ENCODE peak calls at places on chromosomes 3 and 15, in ten cellular contexts. One of them, this sample, is unnamed. For H3K4me1, the result is how much of the 10 kb centered on the place peaks cover.

GRCh38 chr3:14570864-14571263 is 30.7 kb upstream of the GRIP2 start:
- DNase-seq in CD8-positive, alpha-beta T cell: no peak
- DNase-seq in adipocyte: no peak
- DNase-seq in fibroblast of lung: no peak
- DNase-seq in IMR-90: no peak
- DNase-seq in small intestine: no peak
- DNase-seq in RWPE2: no peak
- DNase-seq in SJSA1: no peak
- DNase-seq in GM23248: no peak
- DNase-seq in psoas muscle: no peak
- DNase-seq in this sample: no peak

GRCh38 chr15:55990516-55990915 is 2.9 kb downstream of the NEDD4 start:
- DNase-seq in CD8-positive, alpha-beta T cell: no peak
- DNase-seq in adipocyte: no peak
- DNase-seq in fibroblast of lung: no peak
- DNase-seq in IMR-90: no peak
- DNase-seq in small intestine: no peak
- DNase-seq in RWPE2: no peak
- DNase-seq in SJSA1: no peak
- DNase-seq in GM23248: no peak
- DNase-seq in psoas muscle: no peak
- DNase-seq in this sample: no peak

GRCh38 chr15:41919201-41919820 is 25.5 kb upstream of the SPTBN5 start:
- DNase-seq in CD8-positive, alpha-beta T cell: no peak
- DNase-seq in adipocyte: no peak
- DNase-seq in fibroblast of lung: peak
- DNase-seq in IMR-90: no peak
- DNase-seq in small intestine: no peak
- DNase-seq in RWPE2: peak
- DNase-seq in SJSA1: no peak
- DNase-seq in GM23248: no peak
- DNase-seq in psoas muscle: no peak
- DNase-seq in this sample: no peak

GRCh38 chr3:174775603-174776002 is 83.5 kb upstream of the NAALADL2 start:
- DNase-seq in CD8-positive, alpha-beta T cell: no peak
- DNase-seq in adipocyte: peak
- DNase-seq in fibroblast of lung: no peak
- DNase-seq in IMR-90: peak
- DNase-seq in small intestine: no peak
- DNase-seq in RWPE2: no peak
- DNase-seq in SJSA1: no peak
- DNase-seq in GM23248: no peak
- DNase-seq in psoas muscle: no peak
- DNase-seq in this sample: no peak

GRCh38 chr3:16187213-16187790 is 12.8 kb downstream of the GALNT15 start:
- DNase-seq in CD8-positive, alpha-beta T cell: no peak
- DNase-seq in adipocyte: peak
- DNase-seq in fibroblast of lung: no peak
- DNase-seq in IMR-90: no peak
- DNase-seq in small intestine: no peak
- DNase-seq in RWPE2: no peak
- DNase-seq in SJSA1: no peak
- DNase-seq in GM23248: no peak
- DNase-seq in psoas muscle: no peak
- DNase-seq in this sample: no peak

GRCh38 chr3:111373861-111374260 is 168.1 kb upstream of the CD96 start:
- DNase-seq in CD8-positive, alpha-beta T cell: no peak
- DNase-seq in adipocyte: peak
- DNase-seq in fibroblast of lung: no peak
- DNase-seq in IMR-90: peak
- DNase-seq in small intestine: no peak
- DNase-seq in RWPE2: no peak
- DNase-seq in SJSA1: no peak
- DNase-seq in GM23248: peak
- DNase-seq in psoas muscle: no peak
- DNase-seq in this sample: no peak

GRCh38 chr3:28150465-28151206 is 90.8 kb upstream of the CMC1 start:
- DNase-seq in CD8-positive, alpha-beta T cell: no peak
- DNase-seq in adipocyte: peak
- DNase-seq in fibroblast of lung: no peak
- DNase-seq in IMR-90: no peak
- DNase-seq in small intestine: peak
- DNase-seq in RWPE2: no peak
- DNase-seq in SJSA1: no peak
- DNase-seq in GM23248: no peak
- DNase-seq in psoas muscle: no peak
- DNase-seq in this sample: no peak

GRCh38 chr15:48596841-48597240 is 48.7 kb downstream of the FBN1 start:
- DNase-seq in CD8-positive, alpha-beta T cell: no peak
- DNase-seq in adipocyte: no peak
- DNase-seq in fibroblast of lung: no peak
- DNase-seq in IMR-90: no peak
- DNase-seq in small intestine: no peak
- DNase-seq in RWPE2: no peak
- DNase-seq in SJSA1: no peak
- DNase-seq in GM23248: no peak
- DNase-seq in psoas muscle: no peak
- DNase-seq in this sample: no peak

GRCh38 chr3:126777366-126777765 is 73.3 kb downstream of the CHCHD6 start:
- DNase-seq in CD8-positive, alpha-beta T cell: no peak
- DNase-seq in adipocyte: no peak
- DNase-seq in fibroblast of lung: no peak
- DNase-seq in IMR-90: peak
- DNase-seq in small intestine: no peak
- DNase-seq in RWPE2: no peak
- DNase-seq in SJSA1: no peak
- DNase-seq in GM23248: no peak
- DNase-seq in psoas muscle: no peak
- DNase-seq in this sample: no peak

GRCh38 chr3:38039101-38039898 is at the start of gene DLEC1:
- DNase-seq in CD8-positive, alpha-beta T cell: peak
- DNase-seq in adipocyte: peak
- DNase-seq in fibroblast of lung: peak
- DNase-seq in IMR-90: peak
- DNase-seq in small intestine: peak
- DNase-seq in RWPE2: no peak
- DNase-seq in SJSA1: no peak
- DNase-seq in GM23248: no peak
- DNase-seq in psoas muscle: peak
- DNase-seq in this sample: peak

GRCh38 chr3:61378321-61378720 is 127.1 kb upstream of the FHIT start:
- DNase-seq in CD8-positive, alpha-beta T cell: no peak
- DNase-seq in adipocyte: no peak
- DNase-seq in fibroblast of lung: peak
- DNase-seq in IMR-90: no peak
- DNase-seq in small intestine: no peak
- DNase-seq in RWPE2: no peak
- DNase-seq in SJSA1: no peak
- DNase-seq in GM23248: no peak
- DNase-seq in psoas muscle: no peak
- DNase-seq in this sample: no peak

GRCh38 chr15:43514241-43515057 is 3.0 kb upstream of the MAP1A start:
- DNase-seq in CD8-positive, alpha-beta T cell: no peak
- DNase-seq in adipocyte: peak
- DNase-seq in fibroblast of lung: peak
- DNase-seq in IMR-90: peak
- DNase-seq in small intestine: no peak
- DNase-seq in RWPE2: no peak
- DNase-seq in SJSA1: no peak
- DNase-seq in GM23248: peak
- DNase-seq in psoas muscle: peak
- DNase-seq in this sample: no peak

GRCh38 chr3:30539772-30540171 is 66.6 kb upstream of the TGFBR2 start:
- DNase-seq in CD8-positive, alpha-beta T cell: no peak
- DNase-seq in adipocyte: no peak
- DNase-seq in fibroblast of lung: peak
- DNase-seq in IMR-90: peak
- DNase-seq in small intestine: no peak
- DNase-seq in RWPE2: no peak
- DNase-seq in SJSA1: no peak
- DNase-seq in GM23248: peak
- DNase-seq in psoas muscle: no peak
- DNase-seq in this sample: no peak

GRCh38 chr3:142563491-142563997 is 15.0 kb downstream of the ATR start:
- DNase-seq in CD8-positive, alpha-beta T cell: no peak
- DNase-seq in adipocyte: no peak
- DNase-seq in fibroblast of lung: no peak
- DNase-seq in IMR-90: no peak
- DNase-seq in small intestine: no peak
- DNase-seq in RWPE2: no peak
- DNase-seq in SJSA1: no peak
- DNase-seq in GM23248: no peak
- DNase-seq in psoas muscle: no peak
- DNase-seq in this sample: no peak

GRCh38 chr3:16373270-16373785 is 108.3 kb downstream of the OXNAD1 start:
- DNase-seq in CD8-positive, alpha-beta T cell: no peak
- DNase-seq in adipocyte: no peak
- DNase-seq in fibroblast of lung: no peak
- DNase-seq in IMR-90: no peak
- DNase-seq in small intestine: no peak
- DNase-seq in RWPE2: no peak
- DNase-seq in SJSA1: no peak
- DNase-seq in GM23248: no peak
- DNase-seq in psoas muscle: no peak
- DNase-seq in this sample: no peak

GRCh38 chr3:83849331-83849730 is 1109.5 kb upstream of the CADM2 start:
- DNase-seq in CD8-positive, alpha-beta T cell: no peak
- DNase-seq in adipocyte: no peak
- DNase-seq in fibroblast of lung: no peak
- DNase-seq in IMR-90: no peak
- DNase-seq in small intestine: no peak
- DNase-seq in RWPE2: no peak
- DNase-seq in SJSA1: no peak
- DNase-seq in GM23248: no peak
- DNase-seq in psoas muscle: no peak
- DNase-seq in this sample: no peak

GRCh38 chr3:65013053-65013452 is 325.3 kb upstream of the ADAMTS9 start:
- DNase-seq in CD8-positive, alpha-beta T cell: no peak
- DNase-seq in adipocyte: no peak
- DNase-seq in fibroblast of lung: no peak
- DNase-seq in IMR-90: no peak
- DNase-seq in small intestine: no peak
- DNase-seq in RWPE2: no peak
- DNase-seq in SJSA1: no peak
- DNase-seq in GM23248: no peak
- DNase-seq in psoas muscle: no peak
- DNase-seq in this sample: no peak

GRCh38 chr3:32835049-32835371 is 17.2 kb downstream of the TRIM71 start:
- DNase-seq in CD8-positive, alpha-beta T cell: no peak
- DNase-seq in adipocyte: no peak
- DNase-seq in fibroblast of lung: no peak
- DNase-seq in IMR-90: no peak
- DNase-seq in small intestine: no peak
- DNase-seq in RWPE2: no peak
- DNase-seq in SJSA1: no peak
- DNase-seq in GM23248: no peak
- DNase-seq in psoas muscle: no peak
- DNase-seq in this sample: no peak

GRCh38 chr3:32831062-32831461 is 13.3 kb downstream of the TRIM71 start:
- DNase-seq in CD8-positive, alpha-beta T cell: no peak
- DNase-seq in adipocyte: no peak
- DNase-seq in fibroblast of lung: no peak
- DNase-seq in IMR-90: no peak
- DNase-seq in small intestine: no peak
- DNase-seq in RWPE2: no peak
- DNase-seq in SJSA1: no peak
- DNase-seq in GM23248: no peak
- DNase-seq in psoas muscle: no peak
- DNase-seq in this sample: no peak

GRCh38 chr3:32836601-32837000 is 18.8 kb downstream of the TRIM71 start:
- DNase-seq in CD8-positive, alpha-beta T cell: no peak
- DNase-seq in adipocyte: no peak
- DNase-seq in fibroblast of lung: no peak
- DNase-seq in IMR-90: no peak
- DNase-seq in small intestine: no peak
- DNase-seq in RWPE2: no peak
- DNase-seq in SJSA1: no peak
- DNase-seq in GM23248: no peak
- DNase-seq in psoas muscle: no peak
- DNase-seq in this sample: no peak

GRCh38 chr3:32835943-32836342 is 18.1 kb downstream of the TRIM71 start:
- DNase-seq in CD8-positive, alpha-beta T cell: no peak
- DNase-seq in adipocyte: no peak
- DNase-seq in fibroblast of lung: no peak
- DNase-seq in IMR-90: no peak
- DNase-seq in small intestine: no peak
- DNase-seq in RWPE2: no peak
- DNase-seq in SJSA1: no peak
- DNase-seq in GM23248: no peak
- DNase-seq in psoas muscle: no peak
- DNase-seq in this sample: no peak

GRCh38 chr3:32832193-32832592 is 14.4 kb downstream of the TRIM71 start:
- DNase-seq in CD8-positive, alpha-beta T cell: no peak
- DNase-seq in adipocyte: no peak
- DNase-seq in fibroblast of lung: no peak
- DNase-seq in IMR-90: no peak
- DNase-seq in small intestine: no peak
- DNase-seq in RWPE2: no peak
- DNase-seq in SJSA1: no peak
- DNase-seq in GM23248: no peak
- DNase-seq in psoas muscle: no peak
- DNase-seq in this sample: no peak
- H3K4me3 ChIP-seq in CD8-positive, alpha-beta T cell: no peak
- H3K4me3 ChIP-seq in adipocyte: no peak
- H3K4me3 ChIP-seq in fibroblast of lung: no peak
- H3K4me3 ChIP-seq in IMR-90: no peak
- H3K4me3 ChIP-seq in small intestine: no peak
- H3K4me3 ChIP-seq in RWPE2: no peak
- H3K4me3 ChIP-seq in SJSA1: no peak
- H3K4me3 ChIP-seq in GM23248: no peak
- H3K4me3 ChIP-seq in psoas muscle: no peak
- H3K4me3 ChIP-seq in this sample: no peak

GRCh38 chr15:67564590-67565345 is 22.3 kb downstream of the MAP2K5 start:
- DNase-seq in CD8-positive, alpha-beta T cell: no peak
- DNase-seq in adipocyte: no peak
- DNase-seq in fibroblast of lung: no peak
- DNase-seq in IMR-90: peak
- DNase-seq in small intestine: no peak
- DNase-seq in RWPE2: no peak
- DNase-seq in SJSA1: no peak
- DNase-seq in GM23248: no peak
- DNase-seq in psoas muscle: no peak
- DNase-seq in this sample: no peak
- H3K4me1 ChIP-seq in CD8-positive, alpha-beta T cell: under half
- H3K4me1 ChIP-seq in adipocyte: under half
- H3K4me1 ChIP-seq in fibroblast of lung: under half
- H3K4me1 ChIP-seq in IMR-90: under half
- H3K4me1 ChIP-seq in small intestine: under half
- H3K4me1 ChIP-seq in RWPE2: under half
- H3K4me1 ChIP-seq in SJSA1: under half
- H3K4me1 ChIP-seq in GM23248: under half
- H3K4me1 ChIP-seq in psoas muscle: under half
- H3K4me1 ChIP-seq in this sample: under half

GRCh38 chr3:25429960-25430941 is 2.2 kb downstream of the RARB start:
- DNase-seq in CD8-positive, alpha-beta T cell: no peak
- DNase-seq in adipocyte: peak
- DNase-seq in fibroblast of lung: no peak
- DNase-seq in IMR-90: peak
- DNase-seq in small intestine: no peak
- DNase-seq in RWPE2: no peak
- DNase-seq in SJSA1: no peak
- DNase-seq in GM23248: no peak
- DNase-seq in psoas muscle: no peak
- DNase-seq in this sample: no peak
- H3K4me3 ChIP-seq in CD8-positive, alpha-beta T cell: no peak
- H3K4me3 ChIP-seq in adipocyte: no peak
- H3K4me3 ChIP-seq in fibroblast of lung: peak
- H3K4me3 ChIP-seq in IMR-90: no peak
- H3K4me3 ChIP-seq in small intestine: peak
- H3K4me3 ChIP-seq in RWPE2: no peak
- H3K4me3 ChIP-seq in SJSA1: peak
- H3K4me3 ChIP-seq in GM23248: no peak
- H3K4me3 ChIP-seq in psoas muscle: peak
- H3K4me3 ChIP-seq in this sample: peak

GRCh38 chr3:172173316-172174271 is 134.2 kb downstream of the FNDC3B start:
- DNase-seq in CD8-positive, alpha-beta T cell: no peak
- DNase-seq in adipocyte: no peak
- DNase-seq in fibroblast of lung: no peak
- DNase-seq in IMR-90: no peak
- DNase-seq in small intestine: no peak
- DNase-seq in RWPE2: no peak
- DNase-seq in SJSA1: no peak
- DNase-seq in GM23248: no peak
- DNase-seq in psoas muscle: no peak
- DNase-seq in this sample: no peak
- H3K4me1 ChIP-seq in CD8-positive, alpha-beta T cell: under half
- H3K4me1 ChIP-seq in adipocyte: half or more
- H3K4me1 ChIP-seq in fibroblast of lung: under half
- H3K4me1 ChIP-seq in IMR-90: under half
- H3K4me1 ChIP-seq in small intestine: under half
- H3K4me1 ChIP-seq in RWPE2: under half
- H3K4me1 ChIP-seq in SJSA1: half or more
- H3K4me1 ChIP-seq in GM23248: under half
- H3K4me1 ChIP-seq in psoas muscle: half or more
- H3K4me1 ChIP-seq in this sample: under half

This sample was measured in uterus.